ENCODE peak calls at places on chromosomes 3 and 15, in nine cellular contexts. J, U, E, O, P, C, K, A and S are unnamed samples.

GRCh38 chr15:56985871-56986270 is 67.4 kb downstream of the TCF12 start:
- DNase-seq in U (no peak), C (no peak), J (no peak), E (peak), O (no peak), P (no peak), K (no peak), A (no peak), S (no peak)

GRCh38 chr15:70328137-70329115 is 230.7 kb upstream of the TLE3 start:
- DNase-seq in O (no peak), C (peak), E (peak), P (no peak), K (peak), J (peak), U (peak), A (no peak), S (peak)

GRCh38 chr15:69060744-69061143 is 46.2 kb downstream of the NOX5 start:
- DNase-seq in E (no peak), J (no peak), C (peak), U (no peak), O (no peak), P (no peak), K (no peak), A (no peak), S (no peak)

GRCh38 chr15:68417051-68417450 is 14.9 kb downstream of the ITGA11 start:
- DNase-seq in A (no peak), U (no peak), C (no peak), J (no peak), O (no peak), K (no peak), P (no peak), E (no peak), S (no peak)

GRCh38 chr15:99976811-99977271 is 243.6 kb upstream of the LYSMD4 start:
- DNase-seq in P (no peak), K (no peak), E (peak), O (no peak), A (no peak), C (no peak), U (no peak), J (no peak), S (peak)

GRCh38 chr3:54033761-54034160 is 88.6 kb upstream of the CACNA2D3 start:
- DNase-seq in K (no peak), E (no peak), C (no peak), P (no peak), J (no peak), U (no peak), O (no peak), A (no peak), S (no peak)

GRCh38 chr3:13274125-13274873 is 145.8 kb downstream of the NUP210 start:
- DNase-seq in E (no peak), P (no peak), J (no peak), A (no peak), O (no peak), C (no peak), K (no peak), U (no peak), S (no peak)

GRCh38 chr3:69809076-69809835 is 70.0 kb downstream of the MITF start:
- DNase-seq in P (peak), K (no peak), J (no peak), O (no peak), A (no peak), U (no peak), E (peak), C (no peak), S (peak)

GRCh38 chr3:108180214-108180613 is 42.0 kb downstream of the IFT57 start:
- DNase-seq in J (no peak), A (no peak), C (no peak), P (no peak), E (peak), O (no peak), U (peak), K (no peak), S (peak)

GRCh38 chr15:64846246-64846645 is 4.5 kb downstream of the PLEKHO2 start:
- DNase-seq in J (no peak), C (no peak), U (no peak), P (no peak), E (no peak), O (no peak), K (no peak), A (no peak), S (no peak)

GRCh38 chr15:39391230-39391629 is 189.6 kb upstream of the THBS1 start:
- DNase-seq in U (no peak), K (no peak), E (peak), A (no peak), O (no peak), P (no peak), C (no peak), J (no peak), S (no peak)

GRCh38 chr3:11764931-11765363 is 81.7 kb downstream of the TAMM41 start:
- DNase-seq in C (no peak), O (no peak), E (peak), P (no peak), K (no peak), A (no peak), U (peak), J (no peak), S (peak)

GRCh38 chr3:142863965-142864924 is 24.6 kb downstream of the PCOLCE2 start:
- DNase-seq in J (no peak), A (no peak), E (no peak), C (peak), O (no peak), K (no peak), P (no peak), U (no peak), S (no peak)

GRCh38 chr3:197151562-197151961 is 121.9 kb upstream of the MELTF start:
- DNase-seq in O (no peak), C (peak), E (peak), A (no peak), U (peak), K (no peak), P (peak), J (no peak), S (peak)

GRCh38 chr3:54004351-54004750 is 112.7 kb upstream of the SELENOK start:
- DNase-seq in O (no peak), P (no peak), A (no peak), E (no peak), U (no peak), K (no peak), J (no peak), C (no peak), S (no peak)

GRCh38 chr3:4752201-4753072 is 226.8 kb upstream of the BHLHE40 start:
- DNase-seq in A (no peak), U (peak), K (no peak), O (no peak), P (peak), E (peak), J (no peak), C (peak), S (peak)

GRCh38 chr3:173733029-173733652 is 335.6 kb downstream of the NLGN1 start:
- DNase-seq in U (no peak), A (no peak), J (no peak), P (peak), O (no peak), E (peak), K (no peak), C (peak), S (peak)

GRCh38 chr15:70014860-70015490 is 82.7 kb downstream of the TLE3 start:
- DNase-seq in J (peak), O (no peak), U (no peak), K (peak), C (no peak), A (no peak), E (no peak), P (no peak), S (no peak)

GRCh38 chr3:133865136-133865855 is 30.4 kb downstream of the RAB6B start:
- DNase-seq in J (no peak), P (no peak), K (no peak), A (no peak), C (no peak), E (no peak), U (no peak), O (no peak), S (no peak)

GRCh38 chr3:196360586-196360985 is 22.4 kb upstream of the TM4SF19 start:
- DNase-seq in P (no peak), C (no peak), J (no peak), O (no peak), U (no peak), E (no peak), K (no peak), A (no peak), S (no peak)

GRCh38 chr3:158839966-158840365 is 38.1 kb downstream of the MFSD1 start:
- DNase-seq in O (no peak), E (no peak), A (no peak), P (peak), J (no peak), C (no peak), K (no peak), U (no peak), S (no peak)

GRCh38 chr3:151875759-151876158 is 2.3 kb downstream of the SUCNR1 start:
- DNase-seq in J (peak), O (no peak), C (peak), A (no peak), E (no peak), K (no peak), U (no peak), P (peak), S (peak)

GRCh38 chr3:170080605-170081004 is 42.8 kb downstream of the GPR160 start:
- DNase-seq in U (no peak), C (no peak), A (no peak), E (no peak), J (no peak), K (no peak), O (no peak), P (no peak), S (no peak)

GRCh38 chr3:17740703-17741102 is 1.7 kb downstream of the TBC1D5 start:
- DNase-seq in U (no peak), A (no peak), C (peak), E (peak), O (no peak), J (no peak), P (peak), K (no peak), S (peak)

GRCh38 chr3:2098398-2099027 is at the start of gene CNTN4:
- DNase-seq in U (no peak), A (no peak), E (no peak), C (peak), O (peak), P (no peak), K (peak), J (peak), S (peak)

GRCh38 chr3:194808709-194809108 is 123.0 kb downstream of the FAM43A start:
- DNase-seq in E (peak), U (no peak), P (no peak), A (no peak), K (no peak), C (no peak), J (no peak), O (no peak), S (peak)

GRCh38 chr15:101188517-101189340 is 63.1 kb downstream of the CHSY1 start:
- DNase-seq in C (no peak), A (no peak), J (peak), U (no peak), E (peak), K (peak), P (no peak), O (no peak), S (peak)

GRCh38 chr3:194265505-194265892 is 85.6 kb downstream of the CPN2 start:
- DNase-seq in A (no peak), O (peak), U (peak), C (no peak), K (no peak), P (no peak), J (no peak), E (peak), S (peak)

GRCh38 chr15:70113304-70113700 is 15.6 kb upstream of the TLE3 start:
- DNase-seq in C (peak), O (no peak), K (no peak), U (no peak), E (no peak), A (no peak), J (no peak), P (no peak), S (no peak)

GRCh38 chr3:99952306-99952705 is 134.6 kb downstream of the CMSS1 start:
- DNase-seq in K (no peak), E (no peak), A (no peak), O (no peak), P (no peak), J (no peak), C (no peak), U (no peak), S (peak)

GRCh38 chr3:140292684-140293083 is 357.7 kb downstream of the CLSTN2 start:
- DNase-seq in P (no peak), O (no peak), J (no peak), A (no peak), C (no peak), E (peak), U (peak), K (no peak), S (peak)

GRCh38 chr3:196207159-196207832 is 3.9 kb downstream of the ZDHHC19 start:
- DNase-seq in P (peak), J (no peak), A (no peak), K (peak), E (no peak), C (no peak), O (no peak), U (no peak), S (no peak)

GRCh38 chr3:152281032-152281713 is 12.4 kb downstream of the MBNL1 start:
- DNase-seq in C (no peak), K (no peak), U (no peak), A (no peak), O (no peak), E (no peak), P (no peak), J (peak), S (peak)

GRCh38 chr15:45022871-45023658 is at the start of gene SORD:
- DNase-seq in E (peak), K (peak), C (peak), O (peak), J (peak), A (peak), P (peak), U (peak), S (peak)

GRCh38 chr15:101358895-101359294 is 63.8 kb upstream of the SNRPA1 start:
- DNase-seq in U (no peak), P (no peak), E (no peak), A (no peak), J (no peak), C (no peak), O (no peak), K (no peak), S (peak)

GRCh38 chr15:65638681-65639089 is 16.9 kb downstream of the SLC24A1 start:
- DNase-seq in U (peak), E (peak), J (no peak), K (peak), A (no peak), O (peak), P (peak), C (peak), S (peak)

GRCh38 chr3:105030211-105030610 is 336.5 kb upstream of the ALCAM start:
- DNase-seq in K (no peak), C (no peak), P (no peak), J (no peak), U (no peak), A (no peak), O (no peak), E (no peak), S (no peak)

GRCh38 chr3:10627884-10628572 is 122.6 kb upstream of the ATP2B2 start:
- DNase-seq in C (no peak), J (no peak), K (no peak), P (no peak), U (no peak), A (no peak), O (no peak), E (no peak), S (no peak)